ENCODE peak calls at places on chromosomes 7 and 10, in five cellular contexts. M is SJSA1, D is GM03348, S is lower leg skin, X is GM12891. O is an unnamed sample.

GRCh38 chr7:143487566-143487965 is 9.9 kb downstream of the TAS2R41 start:
- DNase-seq in M (no peak), D (peak), S (peak), X (no peak), O (peak)

GRCh38 chr10:35040761-35041501 is 49.2 kb downstream of the CUL2 start:
- DNase-seq in M (no peak), D (peak), S (no peak), X (no peak), O (peak)

GRCh38 chr10:60288291-60288690 is 101.4 kb downstream of the ANK3 start:
- DNase-seq in M (no peak), D (no peak), S (no peak), X (no peak), O (no peak)

GRCh38 chr10:103605359-103606156 is 112.1 kb downstream of the NEURL1 start:
- DNase-seq in M (peak), D (peak), S (peak), X (peak), O (peak)

GRCh38 chr10:71761541-71762113 is 11.7 kb downstream of the VSIR start:
- DNase-seq in M (no peak), D (no peak), S (no peak), X (no peak), O (no peak)

GRCh38 chr10:36048236-36048635 is 406.1 kb upstream of the FZD8 start:
- DNase-seq in M (no peak), D (no peak), S (no peak), X (no peak), O (no peak)

GRCh38 chr7:12423355-12423994 is 19.8 kb upstream of the VWDE start:
- DNase-seq in M (no peak), D (peak), S (no peak), X (no peak), O (no peak)

GRCh38 chr10:35890970-35891330 is 248.9 kb upstream of the FZD8 start:
- DNase-seq in M (no peak), D (no peak), S (no peak), X (no peak), O (no peak)

GRCh38 chr10:7819126-7819470 is 793 bp downstream of the TAF3 start:
- DNase-seq in M (peak), D (peak), S (peak), X (peak), O (peak)

GRCh38 chr7:78081888-78082287 is 283.3 kb downstream of the PHTF2 start:
- DNase-seq in M (no peak), D (no peak), S (no peak), X (no peak), O (no peak)

GRCh38 chr7:117827861-117828260 is 45.4 kb downstream of the CTTNBP2 start:
- DNase-seq in M (peak), D (peak), S (no peak), X (no peak), O (no peak)

GRCh38 chr7:71497233-71497946 is 365.4 kb downstream of the GALNT17 start:
- DNase-seq in M (no peak), D (no peak), S (no peak), X (no peak), O (no peak)

GRCh38 chr10:76643465-76643864 is 994.1 kb downstream of the KCNMA1 start:
- DNase-seq in M (no peak), D (no peak), S (peak), X (no peak), O (no peak)

GRCh38 chr10:44313706-44314307 is 71.1 kb downstream of the CXCL12 start:
- DNase-seq in M (no peak), D (no peak), S (no peak), X (no peak), O (no peak)

GRCh38 chr10:11678074-11678793 is 63.9 kb upstream of the ECHDC3 start:
- DNase-seq in M (no peak), D (peak), S (no peak), X (no peak), O (peak)

GRCh38 chr7:82677493-82677892 is 233.9 kb upstream of the CACNA2D1 start:
- DNase-seq in M (no peak), D (peak), S (no peak), X (no peak), O (no peak)

GRCh38 chr7:100489824-100490223 is 6.1 kb downstream of the NYAP1 start:
- DNase-seq in M (peak), D (peak), S (no peak), X (peak), O (peak)

GRCh38 chr7:108004220-108005142 is 1.5 kb upstream of the LAMB1 start:
- DNase-seq in M (no peak), D (peak), S (no peak), X (no peak), O (peak)

GRCh38 chr7:113087278-113087998 is 811 bp upstream of the GPR85 start:
- DNase-seq in M (peak), D (peak), S (no peak), X (no peak), O (peak)

GRCh38 chr7:12028508-12028907 is 182.6 kb upstream of the TMEM106B start:
- DNase-seq in M (no peak), D (no peak), S (no peak), X (no peak), O (no peak)

GRCh38 chr7:1975179-1975578 is 257.6 kb downstream of the MAD1L1 start:
- DNase-seq in M (no peak), D (no peak), S (no peak), X (no peak), O (no peak)

GRCh38 chr7:129210256-129210988 is 14.4 kb upstream of the AHCYL2 start:
- DNase-seq in M (peak), D (peak), S (peak), X (peak), O (peak)

O was measured in HFFc6.